ENCODE peak calls at places on chromosome 3, in six cellular contexts. A is sigmoid colon; L is CD4-positive, alpha-beta memory T cell; Z is thoracic aorta; S is retinal pigment epithelial cell; B is RWPE2. V is an unnamed sample.

GRCh38 chr3:88000853-88001252 is 58.0 kb downstream of the CGGBP1 start:
- DNase-seq in A (no peak), L (no peak), Z (no peak), S (no peak), B (no peak), V (no peak)

GRCh38 chr3:35724106-35724505 is 84.8 kb downstream of the ARPP21 start:
- DNase-seq in A (no peak), L (no peak), Z (no peak), S (no peak), B (no peak), V (no peak)

GRCh38 chr3:128064962-128065361 is 12.7 kb downstream of the SEC61A1 start:
- DNase-seq in A (no peak), L (no peak), Z (no peak), S (no peak), B (no peak), V (no peak)

GRCh38 chr3:36701903-36702374 is 62.4 kb downstream of the DCLK3 start:
- DNase-seq in A (no peak), L (no peak), Z (no peak), S (no peak), B (no peak), V (peak)

GRCh38 chr3:117278424-117279190 is 569.0 kb downstream of the TUSC7 start:
- DNase-seq in A (no peak), L (no peak), Z (no peak), S (peak), B (no peak), V (no peak)

GRCh38 chr3:70989174-70989573 is 594.4 kb downstream of the FOXP1 start:
- DNase-seq in A (no peak), L (no peak), Z (no peak), S (peak), B (no peak), V (no peak)

GRCh38 chr3:118146658-118147375 is 887.8 kb downstream of the IGSF11 start:
- DNase-seq in A (no peak), L (no peak), Z (no peak), S (no peak), B (no peak), V (no peak)

GRCh38 chr3:196726788-196727675 is 12.6 kb upstream of the PAK2 start:
- DNase-seq in A (no peak), L (peak), Z (no peak), S (no peak), B (no peak), V (no peak)

GRCh38 chr3:137163241-137163916 is 205.6 kb downstream of the IL20RB start:
- DNase-seq in A (no peak), L (no peak), Z (no peak), S (no peak), B (no peak), V (no peak)

GRCh38 chr3:56131976-56132590 is 336.2 kb downstream of the ERC2 start:
- DNase-seq in A (peak), L (no peak), Z (no peak), S (peak), B (no peak), V (peak)

GRCh38 chr3:141303481-141304223 is 64.7 kb upstream of the ZBTB38 start:
- DNase-seq in A (no peak), L (peak), Z (no peak), S (peak), B (no peak), V (peak)

GRCh38 chr3:36302110-36302509 is 78.2 kb upstream of the STAC start:
- DNase-seq in A (no peak), L (no peak), Z (no peak), S (no peak), B (no peak), V (no peak)

GRCh38 chr3:149816986-149817385 is 4.0 kb downstream of the RNF13 start:
- DNase-seq in A (no peak), L (no peak), Z (no peak), S (no peak), B (no peak), V (no peak)

GRCh38 chr3:124986153-124987143 is 51.9 kb upstream of the MUC13 start:
- DNase-seq in A (no peak), L (no peak), Z (no peak), S (no peak), B (peak), V (peak)

GRCh38 chr3:61561374-61562041 is at the start of gene PTPRG:
- DNase-seq in A (peak), L (no peak), Z (peak), S (peak), B (peak), V (peak)

GRCh38 chr3:70606018-70606417 is 293.6 kb upstream of the MDFIC2 start:
- DNase-seq in A (no peak), L (no peak), Z (no peak), S (no peak), B (no peak), V (no peak)

GRCh38 chr3:112675943-112676530 is 35.1 kb upstream of the CCDC80 start:
- DNase-seq in A (no peak), L (no peak), Z (no peak), S (no peak), B (no peak), V (no peak)

GRCh38 chr3:59016930-59017616 is 32.8 kb downstream of the CFAP20DC start:
- DNase-seq in A (no peak), L (no peak), Z (no peak), S (no peak), B (no peak), V (no peak)
- H3K4me3 ChIP-seq in A (no peak), L (no peak), Z (no peak), S (no peak), B (no peak), V (no peak)

GRCh38 chr3:32843504-32844321 is 25.9 kb downstream of the TRIM71 start:
- DNase-seq in A (no peak), L (no peak), Z (no peak), S (peak), B (no peak), V (no peak)
- H3K4me3 ChIP-seq in A (no peak), L (no peak), Z (no peak), S (no peak), B (no peak), V (no peak)

GRCh38 chr3:131178710-131179375 is 152.2 kb downstream of the NEK11 start:
- DNase-seq in A (no peak), L (no peak), Z (no peak), S (no peak), B (no peak), V (no peak)
- H3K4me3 ChIP-seq in A (no peak), L (no peak), Z (no peak), S (no peak), B (no peak), V (no peak)

GRCh38 chr3:167882057-167882667 is 146.6 kb downstream of the SERPINI1 start:
- DNase-seq in A (no peak), L (peak), Z (no peak), S (no peak), B (no peak), V (peak)
- H3K4me3 ChIP-seq in A (no peak), L (no peak), Z (peak), S (no peak), B (no peak), V (no peak)

DNA sequence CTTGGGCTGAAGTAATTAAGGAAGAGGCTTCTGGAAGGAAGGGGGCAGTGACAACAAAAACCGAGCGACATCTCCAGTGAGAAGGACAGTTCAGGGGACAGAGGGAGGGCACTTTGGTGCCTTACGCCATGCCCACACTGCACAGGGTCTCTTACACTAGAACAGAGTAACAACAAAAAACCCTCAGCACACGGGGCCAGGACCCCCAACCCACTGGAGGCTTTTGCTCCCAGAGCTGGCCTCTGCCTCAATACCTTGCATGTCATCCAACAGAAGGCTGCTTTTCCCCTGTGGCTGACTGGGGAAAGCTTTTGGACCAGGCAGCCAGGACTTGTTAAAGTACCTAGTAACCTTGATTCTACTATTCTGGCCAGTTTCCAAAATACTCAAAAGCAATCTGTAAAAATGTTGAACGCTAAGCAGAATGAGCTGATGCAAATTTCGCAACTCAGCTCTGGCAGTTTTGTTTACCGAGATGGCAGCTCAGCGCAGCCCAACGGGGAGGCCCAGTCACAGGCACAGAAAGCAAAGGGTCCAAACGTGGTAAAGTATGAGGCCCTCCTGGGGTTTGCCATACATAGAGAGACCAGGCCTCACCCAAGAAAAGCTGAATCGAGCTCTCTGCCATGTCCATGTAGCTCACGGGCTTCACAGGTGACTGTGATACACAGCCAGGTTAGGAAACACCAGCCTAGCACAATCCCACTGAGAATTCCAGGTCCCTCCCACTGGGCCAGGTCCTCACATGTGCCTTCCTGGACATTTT is 6.1 kb downstream of the CHCHD4 start:
- DNase-seq in A (no peak), L (no peak), Z (no peak), S (no peak), B (no peak), V (no peak)
- H3K4me3 ChIP-seq in A (no peak), L (no peak), Z (no peak), S (no peak), B (no peak), V (no peak)

GRCh38 chr3:185813691-185814215 is 11.1 kb downstream of the IGF2BP2 start:
- DNase-seq in A (no peak), L (no peak), Z (no peak), S (peak), B (peak), V (no peak)
- H3K4me3 ChIP-seq in A (no peak), L (no peak), Z (no peak), S (no peak), B (no peak), V (no peak)

V was measured in AG09309.